ENCODE peak calls at places on chromosome 4, in six cellular contexts. A is NCI-H1105, B is WERI-Rb-1, Y is GM10248, I is HFF-Myc, V is nucleus accumbens. C is an unnamed sample.

GRCh38 chr4:61555789-61556188 is 355.7 kb downstream of the ADGRL3 start:
- DNase-seq in A (no peak), B (no peak), Y (no peak), I (no peak), V (no peak), C (no peak)

GRCh38 chr4:26330946-26331345 is 10.1 kb downstream of the RBPJ start:
- DNase-seq in A (no peak), B (no peak), Y (no peak), I (no peak), V (no peak), C (no peak)

GRCh38 chr4:1137063-1137771 is 23.9 kb upstream of the RNF212 start:
- DNase-seq in A (no peak), B (no peak), Y (no peak), I (no peak), V (no peak), C (no peak)

GRCh38 chr4:182518421-182518820 is 275.2 kb downstream of the TENM3 start:
- DNase-seq in A (no peak), B (no peak), Y (no peak), I (no peak), V (no peak), C (no peak)

GRCh38 chr4:121408-122084 is 2.8 kb upstream of the ZNF718 start:
- DNase-seq in A (no peak), B (no peak), Y (no peak), I (no peak), V (no peak), C (peak; percentile 25)

GRCh38 chr4:141977433-141977832 is 341.1 kb downstream of the IL15 start:
- DNase-seq in A (no peak), B (no peak), Y (no peak), I (no peak), V (no peak), C (no peak)

GRCh38 chr4:141575884-141576283 is 60.5 kb upstream of the IL15 start:
- DNase-seq in A (no peak), B (no peak), Y (no peak), I (no peak), V (no peak), C (no peak)

GRCh38 chr4:180642732-180643131 is 1600.5 kb upstream of the TENM3 start:
- DNase-seq in A (no peak), B (no peak), Y (no peak), I (no peak), V (no peak), C (no peak)

GRCh38 chr4:159206427-159206871 is 103.6 kb downstream of the RAPGEF2 start:
- DNase-seq in A (no peak), B (no peak), Y (peak; percentile 46), I (no peak), V (no peak), C (no peak)

GRCh38 chr4:74364649-74365491 is at the start of gene EREG:
- DNase-seq in A (peak; percentile 6), B (no peak), Y (peak; percentile 25), I (peak; percentile 59), V (no peak), C (peak; percentile 10)

GRCh38 chr4:27463816-27464215 is 603.2 kb downstream of the STIM2 start:
- DNase-seq in A (no peak), B (no peak), Y (no peak), I (peak; percentile 2), V (no peak), C (no peak)

GRCh38 chr4:1014395-1015167 is 3.2 kb downstream of the FGFRL1 start:
- DNase-seq in A (no peak), B (no peak), Y (no peak), I (no peak), V (no peak), C (no peak)

GRCh38 chr4:18698119-18698883 is 676.7 kb upstream of the LCORL start:
- DNase-seq in A (no peak), B (no peak), Y (no peak), I (no peak), V (no peak), C (no peak)

GRCh38 chr4:39970559-39971270 is 7.0 kb downstream of the PDS5A start:
- DNase-seq in A (no peak), B (no peak), Y (no peak), I (no peak), V (no peak), C (no peak)

GRCh38 chr4:148210661-148211060 is 231.6 kb downstream of the NR3C2 start:
- DNase-seq in A (no peak), B (no peak), Y (no peak), I (no peak), V (no peak), C (no peak)

GRCh38 chr4:76214269-76214628 is 625 bp upstream of the SCARB2 start:
- DNase-seq in A (no peak), B (no peak), Y (no peak), I (no peak), V (no peak), C (no peak)

GRCh38 chr4:70715097-70715496 is 6.7 kb upstream of the RUFY3 start:
- DNase-seq in A (no peak), B (no peak), Y (no peak), I (no peak), V (no peak), C (no peak)

GRCh38 chr4:7140062-7140691 is 52.2 kb upstream of the SORCS2 start:
- DNase-seq in A (no peak), B (no peak), Y (no peak), I (no peak), V (no peak), C (no peak)